ENCODE peak calls at places on chromosomes 6 and 20, in eight cellular contexts. N is NCI-H446; Z is NCI-H1092 treated with DMSO at 0.1 percent for 48 hours; B is mammary epithelial cell; V is mucosa of gallbladder; Q is effector memory CD8-positive, alpha-beta T cell; M is GM04504; S is T follicular helper cell. Y is an unnamed sample.

GRCh38 chr6:41815587-41815986 is 28.1 kb downstream of the TOMM6 start:
- DNase-seq in N (no peak), Z (no peak), B (peak; percentile 21), V (no peak), Q (no peak), M (no peak), S (no peak), Y (no peak)

GRCh38 chr20:40960521-40960956 is 68.1 kb upstream of the TOP1 start:
- DNase-seq in N (no peak), Z (no peak), B (no peak), V (no peak), Q (no peak), M (no peak), S (no peak), Y (no peak)

GRCh38 chr6:148757944-148758343 is 11.1 kb downstream of the UST start:
- DNase-seq in N (no peak), Z (no peak), B (no peak), V (no peak), Q (no peak), M (no peak), S (no peak), Y (no peak)

GRCh38 chr20:38723982-38724602 is at the start of gene SLC32A1:
- DNase-seq in N (no peak), Z (no peak), B (no peak), V (no peak), Q (no peak), M (no peak), S (no peak), Y (no peak)

GRCh38 chr6:121826156-121826810 is 390.8 kb downstream of the GJA1 start:
- DNase-seq in N (no peak), Z (no peak), B (peak; percentile 97), V (no peak), Q (no peak), M (peak; percentile 62), S (no peak), Y (peak; percentile 98)

GRCh38 chr6:144630857-144631256 is 345.7 kb downstream of the UTRN start:
- DNase-seq in N (no peak), Z (no peak), B (no peak), V (no peak), Q (no peak), M (no peak), S (no peak), Y (no peak)

GRCh38 chr6:71385111-71385822 is 96.7 kb downstream of the OGFRL1 start:
- DNase-seq in N (no peak), Z (no peak), B (no peak), V (no peak), Q (no peak), M (no peak), S (no peak), Y (peak; percentile 79)

GRCh38 chr6:24838081-24838480 is 39.4 kb upstream of the ARMH2 start:
- DNase-seq in N (no peak), Z (no peak), B (no peak), V (no peak), Q (no peak), M (no peak), S (no peak), Y (no peak)

GRCh38 chr20:43188234-43188653 is 1.5 kb downstream of the PTPRT start:
- DNase-seq in N (no peak), Z (no peak), B (no peak), V (no peak), Q (no peak), M (no peak), S (no peak), Y (no peak)

GRCh38 chr6:108174371-108175175 is 8.8 kb downstream of the NR2E1 start:
- DNase-seq in N (no peak), Z (no peak), B (no peak), V (peak; percentile 36), Q (no peak), M (peak; percentile 6), S (no peak), Y (peak; percentile 31)

GRCh38 chr6:89843070-89843469 is 13.4 kb downstream of the CASP8AP2 start:
- DNase-seq in N (peak; percentile 19), Z (no peak), B (peak; percentile 45), V (no peak), Q (no peak), M (no peak), S (no peak), Y (peak; percentile 57)

GRCh38 chr6:139547082-139547776 is 172.8 kb upstream of the CITED2 start:
- DNase-seq in N (no peak), Z (no peak), B (no peak), V (no peak), Q (no peak), M (no peak), S (no peak), Y (peak; percentile 79)

GRCh38 chr6:26445934-26446667 is 5.8 kb downstream of the BTN3A3 start:
- DNase-seq in N (no peak), Z (no peak), B (no peak), V (no peak), Q (peak; percentile 18), M (no peak), S (no peak), Y (no peak)

GRCh38 chr20:59087829-59088433 is 45.3 kb upstream of the PRELID3B start:
- DNase-seq in N (peak; percentile 76), Z (peak; percentile 34), B (peak; percentile 47), V (peak; percentile 83), Q (peak; percentile 86), M (peak; percentile 32), S (peak; percentile 82), Y (peak; percentile 41)

GRCh38 chr20:38764563-38765355 is 16.5 kb downstream of the ACTR5 start:
- DNase-seq in N (peak; percentile 69), Z (no peak), B (peak; percentile 90), V (peak; percentile 74), Q (peak; percentile 5), M (peak; percentile 66), S (no peak), Y (peak; percentile 96)

GRCh38 chr6:161959072-161959471 is 685.2 kb upstream of the AGPAT4 start:
- DNase-seq in N (no peak), Z (no peak), B (no peak), V (no peak), Q (no peak), M (no peak), S (no peak), Y (no peak)

GRCh38 chr6:121504227-121504626 is 68.8 kb downstream of the GJA1 start:
- DNase-seq in N (no peak), Z (no peak), B (peak; percentile 80), V (peak; percentile 30), Q (no peak), M (no peak), S (no peak), Y (peak; percentile 98)

GRCh38 chr6:80214436-80215022 is 108.1 kb downstream of the BCKDHB start:
- DNase-seq in N (peak; percentile 66), Z (peak; percentile 10), B (peak; percentile 28), V (no peak), Q (peak; percentile 2), M (no peak), S (no peak), Y (peak; percentile 44)

GRCh38 chr6:32945106-32945761 is 4.4 kb upstream of the HLA-DMB start:
- DNase-seq in N (no peak), Z (no peak), B (no peak), V (no peak), Q (no peak), M (no peak), S (no peak), Y (peak; percentile 65)

GRCh38 chr6:34248727-34249468 is at the start of gene SMIM29:
- DNase-seq in N (peak; percentile 97), Z (peak; percentile 90), B (peak; percentile 94), V (peak; percentile 98), Q (peak; percentile 97), M (peak; percentile 85), S (peak; percentile 97), Y (peak; percentile 79)

GRCh38 chr6:13760948-13761347 is 49.3 kb upstream of the RANBP9 start:
- DNase-seq in N (no peak), Z (no peak), B (peak; percentile 32), V (no peak), Q (no peak), M (peak; percentile 83), S (no peak), Y (peak; percentile 66)

GRCh38 chr20:63552481-63553249 is 1.3 kb upstream of the FNDC11 start:
- DNase-seq in N (no peak), Z (no peak), B (peak; percentile 39), V (no peak), Q (peak; percentile 56), M (no peak), S (peak; percentile 34), Y (no peak)

GRCh38 chr6:159806021-159806458 is 6.0 kb downstream of the PNLDC1 start:
- DNase-seq in N (no peak), Z (no peak), B (peak; percentile 61), V (no peak), Q (no peak), M (no peak), S (no peak), Y (peak; percentile 68)

GRCh38 chr6:113732384-113732966 is 124.7 kb upstream of the MARCKS start:
- DNase-seq in N (peak; percentile 56), Z (peak; percentile 75), B (no peak), V (no peak), Q (no peak), M (no peak), S (no peak), Y (peak; percentile 42)

GRCh38 chr20:61086031-61086430 is 166.0 kb upstream of the CDH4 start:
- DNase-seq in N (no peak), Z (no peak), B (no peak), V (no peak), Q (no peak), M (no peak), S (no peak), Y (no peak)

GRCh38 chr20:25178563-25179438 is 16.7 kb upstream of the ENTPD6 start:
- DNase-seq in N (peak; percentile 58), Z (peak; percentile 44), B (peak; percentile 97), V (no peak), Q (peak; percentile 34), M (peak; percentile 64), S (no peak), Y (peak; percentile 59)

GRCh38 chr20:40956926-40957760 is 71.5 kb upstream of the TOP1 start:
- DNase-seq in N (no peak), Z (no peak), B (no peak), V (peak; percentile 5), Q (no peak), M (no peak), S (no peak), Y (no peak)

GRCh38 chr6:157667211-157668033 is 155.6 kb upstream of the SNX9 start:
- DNase-seq in N (peak; percentile 70), Z (peak; percentile 72), B (peak; percentile 32), V (peak; percentile 63), Q (peak; percentile 40), M (peak; percentile 58), S (peak; percentile 10), Y (peak; percentile 47)

GRCh38 chr6:35552285-35552917 is 39.7 kb upstream of the TULP1 start:
- DNase-seq in N (peak; percentile 61), Z (no peak), B (peak; percentile 29), V (peak; percentile 48), Q (peak; percentile 60), M (peak; percentile 4), S (peak; percentile 42), Y (peak; percentile 23)

GRCh38 chr6:152484806-152485205 is 152.4 kb downstream of the SYNE1 start:
- DNase-seq in N (no peak), Z (no peak), B (no peak), V (no peak), Q (no peak), M (no peak), S (no peak), Y (no peak)

GRCh38 chr6:7243188-7243942 is 69.6 kb downstream of the SSR1 start:
- DNase-seq in N (peak; percentile 73), Z (peak; percentile 19), B (peak; percentile 44), V (peak; percentile 60), Q (peak; percentile 40), M (no peak), S (peak; percentile 22), Y (peak; percentile 68)

GRCh38 chr6:55977959-55978358 is 102.6 kb upstream of the BMP5 start:
- DNase-seq in N (no peak), Z (no peak), B (no peak), V (no peak), Q (no peak), M (no peak), S (no peak), Y (no peak)

GRCh38 chr20:19380211-19380610 is 167.8 kb downstream of the SLC24A3 start:
- DNase-seq in N (peak; percentile 60), Z (no peak), B (no peak), V (no peak), Q (no peak), M (no peak), S (no peak), Y (no peak)

GRCh38 chr20:48830826-48831318 is 3.1 kb upstream of the PREX1 start:
- DNase-seq in N (no peak), Z (no peak), B (no peak), V (no peak), Q (no peak), M (no peak), S (no peak), Y (no peak)

Y was measured in renal cortical epithelial cell.